ENCODE peak calls at places on chromosomes 11 and 22, in six cellular contexts. U, B, F, Q, G and Z are unnamed samples.

GRCh38 chr11:73308003-73308962 is at the start of gene ARHGEF17:
- DNase-seq in U (peak; percentile 89), B (peak; percentile 66), F (peak; percentile 90), Q (no peak), G (peak; percentile 91), Z (peak; percentile 83)

GRCh38 chr11:118152020-118152551 is 537 bp downstream of the SCN4B start:
- DNase-seq in U (peak; percentile 44), B (no peak), F (no peak), Q (no peak), G (no peak), Z (no peak)

GRCh38 chr11:28619870-28620540 is 511.8 kb downstream of the METTL15 start:
- DNase-seq in U (no peak), B (peak; percentile 76), F (no peak), Q (peak; percentile 45), G (no peak), Z (peak; percentile 29)

GRCh38 chr11:95426823-95427462 is 195.9 kb upstream of the SESN3 start:
- DNase-seq in U (no peak), B (no peak), F (no peak), Q (no peak), G (no peak), Z (no peak)

GRCh38 chr22:45446216-45446615 is 32.7 kb downstream of the RIBC2 start:
- DNase-seq in U (no peak), B (peak; percentile 61), F (no peak), Q (no peak), G (no peak), Z (peak; percentile 72)

GRCh38 chr11:130511765-130512164 is 63.3 kb downstream of the ADAMTS15 start:
- DNase-seq in U (no peak), B (no peak), F (no peak), Q (no peak), G (no peak), Z (no peak)

GRCh38 chr11:94603587-94603986 is 36.4 kb downstream of the PIWIL4 start:
- DNase-seq in U (no peak), B (no peak), F (no peak), Q (no peak), G (no peak), Z (no peak)

GRCh38 chr11:34356918-34357645 is 728 bp downstream of the ABTB2 start:
- DNase-seq in U (peak; percentile 61), B (peak; percentile 64), F (peak; percentile 54), Q (no peak), G (peak; percentile 75), Z (peak; percentile 74)

GRCh38 chr22:17941501-17942406 is 82.6 kb downstream of the MICAL3 start:
- DNase-seq in U (no peak), B (no peak), F (no peak), Q (no peak), G (no peak), Z (no peak)

GRCh38 chr11:68753300-68753699 is 2.0 kb upstream of the TESMIN start:
- DNase-seq in U (no peak), B (no peak), F (no peak), Q (no peak), G (no peak), Z (no peak)

GRCh38 chr11:105230586-105230985 is 91.0 kb upstream of the CARD18 start:
- DNase-seq in U (no peak), B (no peak), F (no peak), Q (no peak), G (no peak), Z (no peak)

GRCh38 chr11:2527621-2528291 is 82.9 kb downstream of the KCNQ1 start:
- DNase-seq in U (no peak), B (no peak), F (no peak), Q (no peak), G (no peak), Z (no peak)

GRCh38 chr22:19119949-19120348 is 2.3 kb downstream of the DGCR2 start:
- DNase-seq in U (no peak), B (no peak), F (no peak), Q (no peak), G (no peak), Z (no peak)

GRCh38 chr22:30314918-30315317 is 11.8 kb downstream of the TBC1D10A start:
- DNase-seq in U (no peak), B (peak; percentile 32), F (no peak), Q (no peak), G (no peak), Z (no peak)

GRCh38 chr11:70501933-70502540 is 103.7 kb downstream of the CTTN start:
- DNase-seq in U (no peak), B (no peak), F (no peak), Q (no peak), G (no peak), Z (no peak)

GRCh38 chr22:39419096-39419495 is 19.5 kb downstream of the TAB1 start:
- DNase-seq in U (no peak), B (no peak), F (no peak), Q (no peak), G (no peak), Z (no peak)

GRCh38 chr22:38259370-38259769 is 13.4 kb downstream of the TMEM184B start:
- DNase-seq in U (no peak), B (no peak), F (no peak), Q (no peak), G (no peak), Z (no peak)

GRCh38 chr11:32053151-32053550 is 37.7 kb upstream of the RCN1 start:
- DNase-seq in U (no peak), B (peak; percentile 8), F (no peak), Q (no peak), G (no peak), Z (peak; percentile 36)

GRCh38 chr11:114398303-114398920 is 1.9 kb downstream of the C11orf71 start:
- DNase-seq in U (no peak), B (no peak), F (no peak), Q (no peak), G (no peak), Z (peak; percentile 26)

GRCh38 chr22:29205598-29206371 is at the start of gene EMID1:
- DNase-seq in U (peak; percentile 62), B (no peak), F (peak; percentile 46), Q (no peak), G (peak; percentile 90), Z (no peak)

GRCh38 chr11:69711824-69712801 is 8.3 kb upstream of the FGF19 start:
- DNase-seq in U (no peak), B (no peak), F (no peak), Q (no peak), G (no peak), Z (no peak)

GRCh38 chr11:102929966-102930365 is 25.6 kb downstream of the MMP13 start:
- DNase-seq in U (no peak), B (no peak), F (no peak), Q (no peak), G (no peak), Z (no peak)

GRCh38 chr11:15523576-15523975 is 408.9 kb downstream of the INSC start:
- DNase-seq in U (no peak), B (no peak), F (no peak), Q (no peak), G (no peak), Z (no peak)

GRCh38 chr22:39618996-39619530 is 48.5 kb downstream of the CACNA1I start:
- DNase-seq in U (no peak), B (no peak), F (no peak), Q (no peak), G (no peak), Z (no peak)

GRCh38 chr11:129061466-129062194 is 119.0 kb upstream of the TP53AIP1 start:
- DNase-seq in U (no peak), B (peak; percentile 86), F (no peak), Q (peak; percentile 7), G (no peak), Z (no peak)

GRCh38 chr22:29994027-29994715 is 86.1 kb upstream of the HORMAD2 start:
- DNase-seq in U (no peak), B (peak; percentile 92), F (no peak), Q (no peak), G (peak; percentile 14), Z (peak; percentile 56)

GRCh38 chr11:57599381-57599780 is 1.9 kb downstream of the SERPING1 start:
- DNase-seq in U (no peak), B (no peak), F (no peak), Q (no peak), G (no peak), Z (no peak)
- H3K4me2 ChIP-seq in U (peak overlapping the region; percentile 57), B (no peak overlapping the region), F (peak overlapping the region; percentile 75), Q (no peak overlapping the region), G (no peak overlapping the region), Z (peak overlapping the region; percentile 90)

DNA sequence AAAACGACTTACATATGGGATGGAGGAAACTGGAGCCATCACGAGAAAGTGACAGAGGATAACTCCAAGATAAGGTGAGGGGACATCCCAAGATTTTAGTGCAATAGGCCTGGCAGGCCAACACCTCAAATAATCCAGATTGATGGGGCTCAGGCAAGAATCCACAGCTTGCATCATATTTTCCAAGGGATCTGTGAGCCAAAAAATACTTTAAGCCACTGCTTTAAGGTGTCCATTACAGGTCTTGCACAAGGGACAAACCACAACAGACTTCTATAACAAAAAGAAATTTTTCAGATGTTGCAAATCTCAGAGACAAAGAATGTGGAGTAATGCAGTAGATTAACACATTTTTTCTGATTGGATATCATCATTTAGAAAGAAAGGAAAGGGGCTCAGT is 45.6 kb downstream of the DENND5A start:
- DNase-seq in U (no peak), B (peak; percentile 94), F (no peak), Q (no peak), G (no peak), Z (peak; percentile 94)
- H3K9ac ChIP-seq in U (no peak overlapping the region), B (no peak overlapping the region), F (no peak overlapping the region), Q (no peak overlapping the region), G (no peak overlapping the region), Z (no peak overlapping the region)

GRCh38 chr22:24051568-24051967 is 40.5 kb downstream of the CABIN1 start:
- DNase-seq in U (no peak), B (no peak), F (no peak), Q (no peak), G (no peak), Z (no peak)
- H2AFZ ChIP-seq in U (no peak overlapping the region), B (no peak overlapping the region), F (no peak overlapping the region), Q (no peak overlapping the region), G (no peak overlapping the region), Z (no peak overlapping the region)

DNA sequence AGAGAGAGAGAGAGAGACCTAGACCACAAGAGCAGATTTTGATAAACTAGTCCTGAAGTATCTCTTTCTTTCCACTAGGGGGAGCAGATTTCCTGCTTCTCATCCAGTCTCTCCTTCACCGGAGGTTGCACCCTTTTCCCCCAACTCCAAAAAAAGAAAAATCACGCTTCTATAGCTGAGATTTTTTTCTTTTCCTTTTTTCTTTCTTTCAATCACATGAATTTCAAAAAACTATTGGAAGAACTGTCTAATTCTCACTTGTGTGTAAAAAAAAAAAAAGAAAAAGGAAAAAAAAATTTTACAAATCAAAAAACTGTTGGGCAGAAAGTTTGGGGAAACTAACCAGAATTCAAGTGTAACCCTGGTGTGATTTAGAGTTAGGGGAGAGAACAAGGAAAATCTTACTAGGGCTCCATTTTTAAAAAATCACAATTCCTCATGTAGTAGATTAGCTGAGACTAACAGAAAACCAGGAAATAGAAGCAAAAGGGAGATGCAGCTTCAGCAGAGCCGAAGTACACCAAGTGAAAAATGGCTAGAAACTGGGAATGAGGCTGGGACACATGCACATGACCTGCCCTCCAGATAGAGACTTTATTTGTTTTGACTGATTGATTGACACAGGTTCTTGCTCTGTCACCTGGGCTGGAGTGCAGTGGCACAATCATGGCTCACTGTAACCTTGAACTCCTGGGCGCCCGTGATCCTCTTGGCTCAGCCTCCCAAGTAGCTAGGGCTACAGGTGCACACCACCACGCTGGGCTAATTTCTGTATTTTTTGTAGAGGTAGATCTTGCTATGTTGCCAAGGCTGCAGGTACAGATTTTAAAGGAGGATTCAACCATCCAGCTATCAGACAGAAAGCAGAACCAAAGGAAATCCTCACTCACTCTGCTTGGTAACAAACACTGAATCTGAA is 27.1 kb downstream of the SDHD start:
- DNase-seq in U (no peak), B (peak; percentile 61), F (peak; percentile 15), Q (peak; percentile 55), G (peak; percentile 64), Z (peak; percentile 66)
- H3K4me2 ChIP-seq in U (no peak overlapping the region), B (peak overlapping the region; percentile 22), F (no peak overlapping the region), Q (no peak overlapping the region), G (no peak overlapping the region), Z (no peak overlapping the region)